ENCODE peak calls at places on chromosomes 3 and 15, in ten cellular contexts. L, H, X, K, R, T, O, C, J and U are unnamed samples.

GRCh38 chr15:71116366-71116765 is 1.1 kb downstream of the THSD4 start:
- DNase-seq in O (no peak), K (peak; percentile 41), L (peak; percentile 38), T (no peak), X (no peak), J (no peak), H (peak; percentile 34), R (no peak), C (no peak), U (no peak)

GRCh38 chr3:37189109-37189508 is 14.7 kb upstream of the LRRFIP2 start:
- DNase-seq in O (no peak), C (no peak), T (no peak), X (no peak), L (no peak), J (no peak), K (no peak), R (no peak), H (no peak), U (no peak)

GRCh38 chr3:78969483-78969882 is 798.3 kb downstream of the ROBO1 start:
- DNase-seq in C (no peak), L (peak; percentile 77), R (peak; percentile 81), X (no peak), T (no peak), K (peak; percentile 70), H (peak; percentile 58), J (no peak), O (no peak), U (no peak)

GRCh38 chr3:126107203-126107939 is 23.4 kb upstream of the SLC41A3 start:
- DNase-seq in J (no peak), C (no peak), O (no peak), X (no peak), H (no peak), K (no peak), R (no peak), L (no peak), T (no peak), U (no peak)

GRCh38 chr3:41523897-41524296 is 324.6 kb downstream of the CTNNB1 start:
- DNase-seq in X (peak; percentile 22), H (no peak), C (no peak), R (no peak), O (no peak), T (no peak), K (no peak), L (no peak), J (no peak), U (no peak)

GRCh38 chr3:57160731-57161086 is 4.4 kb downstream of the IL17RD start:
- DNase-seq in C (no peak), X (no peak), J (no peak), T (no peak), O (no peak), L (no peak), R (no peak), H (no peak), K (no peak), U (no peak)

GRCh38 chr3:143084856-143085731 is 34.5 kb upstream of the CHST2 start:
- DNase-seq in K (peak; percentile 90), L (peak; percentile 47), X (peak; percentile 76), J (no peak), R (peak; percentile 97), O (no peak), H (peak; percentile 88), C (no peak), T (no peak), U (peak; percentile 66)

GRCh38 chr3:127791221-127791913 is 30.9 kb downstream of the MGLL start:
- DNase-seq in H (peak; percentile 78), O (no peak), T (no peak), L (peak; percentile 90), K (peak; percentile 66), X (peak; percentile 69), R (peak; percentile 80), C (no peak), J (peak; percentile 60), U (peak; percentile 35)

GRCh38 chr3:51799879-51800757 is 21.1 kb upstream of the IQCF6 start:
- DNase-seq in R (no peak), K (peak; percentile 87), O (no peak), T (no peak), L (peak; percentile 82), H (peak; percentile 74), J (peak; percentile 55), C (no peak), X (peak; percentile 56), U (no peak)

GRCh38 chr15:70494861-70495571 is 268.3 kb downstream of the UACA start:
- DNase-seq in K (peak; percentile 88), O (no peak), R (peak; percentile 97), L (peak; percentile 96), C (no peak), H (peak; percentile 95), T (no peak), X (peak; percentile 39), J (peak; percentile 78), U (no peak)

GRCh38 chr15:60237411-60237810 is 160.4 kb downstream of the ANXA2 start:
- DNase-seq in H (no peak), R (no peak), T (no peak), O (no peak), J (no peak), L (peak; percentile 67), C (no peak), K (no peak), X (no peak), U (no peak)

GRCh38 chr3:109257269-109257668 is 59.0 kb downstream of the DPPA2 start:
- DNase-seq in R (peak; percentile 72), O (no peak), J (no peak), H (peak; percentile 92), C (no peak), T (no peak), K (peak; percentile 50), L (peak; percentile 43), X (no peak), U (no peak)

GRCh38 chr3:184453296-184453695 is 73.4 kb downstream of the CHRD start:
- DNase-seq in T (no peak), R (no peak), J (no peak), O (no peak), H (no peak), L (no peak), X (no peak), C (no peak), K (no peak), U (no peak)

GRCh38 chr3:40800343-40800742 is 275.6 kb downstream of the ZNF621 start:
- DNase-seq in J (no peak), O (no peak), T (no peak), C (no peak), H (peak; percentile 91), L (peak; percentile 15), K (peak; percentile 97), R (no peak), X (peak; percentile 55), U (no peak)

DNA sequence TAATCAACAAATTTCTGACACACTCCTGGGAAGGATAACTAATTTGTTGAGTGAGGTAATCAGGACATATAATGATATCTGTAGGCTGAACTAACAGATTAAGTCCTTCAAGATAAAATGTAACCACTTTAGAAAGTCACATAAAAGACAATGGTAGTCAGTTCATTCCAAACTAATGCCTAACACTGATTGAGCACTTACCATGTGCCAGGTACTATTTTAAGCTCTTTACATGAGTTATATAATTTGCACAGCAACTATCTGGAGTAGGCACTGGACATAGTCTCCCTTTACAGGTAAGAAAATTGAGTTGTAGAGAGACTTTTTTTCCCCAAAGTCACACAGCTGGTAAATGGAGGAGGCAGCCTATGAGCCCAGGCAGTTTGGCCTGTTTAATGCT is 211.2 kb upstream of the CFAP20DC start:
- DNase-seq in L (no peak), C (no peak), J (no peak), T (no peak), X (no peak), H (no peak), R (no peak), K (no peak), O (no peak), U (no peak)
- H3K4me3 ChIP-seq in L (no peak overlapping the region), C (no peak overlapping the region), J (no peak overlapping the region), T (no peak overlapping the region), X (no peak overlapping the region), H (no peak overlapping the region), R (no peak overlapping the region), K (no peak overlapping the region), O (no peak overlapping the region), U (no peak overlapping the region)

GRCh38 chr3:132445812-132446211 is 28.5 kb downstream of the DNAJC13 start:
- DNase-seq in O (no peak), X (peak; percentile 18), H (no peak), J (no peak), T (no peak), R (no peak), C (no peak), L (peak; percentile 61), K (peak; percentile 61), U (no peak)
- H3K4me3 ChIP-seq in O (no peak overlapping the region), X (no peak overlapping the region), H (no peak overlapping the region), J (no peak overlapping the region), T (no peak overlapping the region), R (no peak overlapping the region), C (no peak overlapping the region), L (no peak overlapping the region), K (no peak overlapping the region), U (no peak overlapping the region)

DNA sequence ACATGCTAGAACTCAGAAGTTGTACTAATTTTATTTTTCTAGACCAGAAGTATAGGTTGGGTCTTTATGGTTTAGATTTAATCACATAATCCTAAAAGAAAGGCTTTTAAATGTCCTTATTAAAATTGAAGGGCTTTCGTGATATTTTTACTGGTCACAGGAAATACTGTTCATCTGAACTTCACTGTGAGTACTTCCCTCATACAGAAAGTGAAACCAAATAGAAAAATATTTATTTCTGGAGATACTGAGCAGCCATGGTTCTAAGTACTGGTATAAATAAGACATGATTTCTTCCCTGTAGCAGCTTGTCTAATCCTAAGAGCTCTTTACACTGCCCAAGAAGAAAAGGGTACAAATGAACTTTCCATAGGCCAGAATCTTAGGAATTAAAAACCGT is 2.0 kb downstream of the SNRK start:
- DNase-seq in K (peak; percentile 51), T (no peak), X (peak; percentile 47), C (no peak), L (peak; percentile 59), O (no peak), J (no peak), R (peak; percentile 84), H (no peak), U (peak; percentile 29)
- H3K4me3 ChIP-seq in K (no peak overlapping the region), T (peak overlapping the region; percentile 85), X (peak overlapping the region; percentile 89), C (peak overlapping the region; percentile 77), L (peak overlapping the region; percentile 40), O (peak overlapping the region; percentile 91), J (no peak overlapping the region), R (peak overlapping the region; percentile 54), H (peak overlapping the region; percentile 13), U (peak overlapping the region; percentile 43)

GRCh38 chr3:134364936-134365765 is 9.1 kb downstream of the AMOTL2 start:
- DNase-seq in R (peak; percentile 89), J (no peak), H (no peak), C (no peak), O (no peak), T (no peak), K (no peak), X (peak; percentile 38), L (no peak), U (no peak)

GRCh38 chr3:134365766-134366065 is 8.5 kb downstream of the AMOTL2 start:
- DNase-seq in K (no peak), R (no peak), O (no peak), H (no peak), J (no peak), T (no peak), X (no peak), C (no peak), L (no peak), U (no peak)

GRCh38 chr3:134362670-134363380 is 11.4 kb downstream of the AMOTL2 start:
- DNase-seq in T (no peak), O (no peak), J (no peak), H (no peak), K (no peak), R (peak; percentile 80), X (no peak), C (no peak), L (no peak), U (no peak)

GRCh38 chr3:134363381-134363755 is 10.9 kb downstream of the AMOTL2 start:
- DNase-seq in O (no peak), T (no peak), L (no peak), J (no peak), K (no peak), X (no peak), H (no peak), R (peak; percentile 83), C (no peak), U (no peak)

GRCh38 chr3:134364061-134364935 is 9.9 kb downstream of the AMOTL2 start:
- DNase-seq in H (peak; percentile 95), X (peak; percentile 12), K (peak; percentile 98), J (peak; percentile 94), R (peak; percentile 99), C (peak; percentile 95), L (peak; percentile 96), O (peak; percentile 21), T (peak; percentile 85), U (no peak)
- H3K4me3 ChIP-seq in H (peak overlapping the region; percentile 5), X (no peak overlapping the region), K (no peak overlapping the region), J (no peak overlapping the region), R (peak overlapping the region; percentile 26), C (peak overlapping the region; percentile 58), L (no peak overlapping the region), O (peak overlapping the region; percentile 58), T (peak overlapping the region; percentile 54), U (no peak overlapping the region)